ENCODE peak calls at places on chromosomes 3 and 15, in eight cellular contexts. U is CD8-positive, alpha-beta T cell; E is NCI-H1105; O is iris pigment epithelial cell; M is left colon; V is GM12865; Z is pancreas; T is activated T-cell treated with anti-CD3 and anti-CD28 coated beads for 24 hours. N is an unnamed sample.

GRCh38 chr15:98923159-98923558 is 84.4 kb downstream of the PGPEP1L start:
- DNase-seq in T (no peak), E (no peak), V (no peak), M (no peak), U (no peak), Z (peak; percentile 41), O (no peak), N (no peak)

GRCh38 chr3:48885753-48886152 is 12.9 kb downstream of the SLC25A20 start:
- DNase-seq in E (no peak), M (no peak), O (no peak), V (no peak), T (no peak), U (no peak), Z (no peak), N (no peak)

GRCh38 chr15:63291507-63291906 is 14.1 kb downstream of the APH1B start:
- DNase-seq in E (no peak), Z (no peak), U (no peak), M (no peak), T (no peak), O (peak; percentile 89), V (no peak), N (no peak)

GRCh38 chr15:39427705-39428104 is 153.2 kb upstream of the THBS1 start:
- DNase-seq in E (no peak), M (no peak), O (no peak), Z (no peak), U (no peak), T (no peak), V (no peak), N (no peak)

GRCh38 chr3:9870978-9871377 is 9.1 kb downstream of the CIDEC start:
- DNase-seq in V (no peak), T (no peak), E (no peak), U (no peak), O (peak; percentile 77), M (no peak), Z (no peak), N (no peak)

GRCh38 chr15:83605595-83605994 is 48.3 kb upstream of the ADAMTSL3 start:
- DNase-seq in M (no peak), E (no peak), V (no peak), O (no peak), U (no peak), T (no peak), Z (no peak), N (no peak)

GRCh38 chr3:104353951-104354350 is 1012.8 kb upstream of the ALCAM start:
- DNase-seq in V (no peak), O (no peak), U (no peak), E (no peak), T (no peak), M (no peak), Z (no peak), N (no peak)

GRCh38 chr15:26011916-26012315 is 148.8 kb upstream of the ATP10A start:
- DNase-seq in O (no peak), U (no peak), V (no peak), M (no peak), E (no peak), T (no peak), Z (no peak), N (no peak)

GRCh38 chr3:44976002-44976815 is at the start of the genes EXOSC7 and ZDHHC3:
- DNase-seq in E (peak; percentile 71), Z (peak; percentile 84), M (peak; percentile 86), V (peak; percentile 92), T (peak; percentile 79), U (peak; percentile 84), O (peak; percentile 90), N (peak; percentile 81)

GRCh38 chr3:155528579-155528978 is 216.3 kb downstream of the PLCH1 start:
- DNase-seq in U (no peak), V (no peak), E (no peak), M (no peak), T (no peak), O (no peak), Z (no peak), N (no peak)

GRCh38 chr15:23806980-23807379 is 119.9 kb upstream of the NDN start:
- DNase-seq in U (no peak), M (no peak), E (no peak), V (no peak), T (no peak), Z (no peak), O (no peak), N (no peak)

N was measured in activated T-helper 1 cell treated with Interleukin-2 at 50 U/mL for 16 hours.